ENCODE peak calls at places on chromosomes 1 and 21, in six cellular contexts. J, R, C, Q, T and I are unnamed samples.

GRCh38 chr1:113874017-113874879 is 2.7 kb upstream of the PTPN22 start:
- DNase-seq in Q (no peak), T (no peak), J (peak), C (no peak), R (peak), I (no peak)

GRCh38 chr21:32599146-32599925 is 12.8 kb downstream of the CFAP298 start:
- DNase-seq in C (peak), J (no peak), T (no peak), R (no peak), Q (no peak), I (no peak)

GRCh38 chr1:243388276-243388675 is 132.4 kb downstream of the SDCCAG8 start:
- DNase-seq in J (no peak), Q (no peak), R (no peak), C (no peak), T (no peak), I (no peak)

GRCh38 chr1:218473527-218473926 is 128.4 kb downstream of the TGFB2 start:
- DNase-seq in Q (no peak), J (peak), C (peak), R (peak), T (no peak), I (no peak)

GRCh38 chr1:99227498-99227897 is 36.8 kb upstream of the PLPPR4 start:
- DNase-seq in Q (no peak), T (no peak), J (no peak), C (no peak), R (no peak), I (no peak)

GRCh38 chr1:16167331-16168143 is 11.7 kb upstream of the EPHA2 start:
- DNase-seq in T (no peak), J (no peak), R (no peak), Q (no peak), C (no peak), I (peak)

GRCh38 chr1:97308131-97308530 is 586.5 kb downstream of the PTBP2 start:
- DNase-seq in T (no peak), R (peak), Q (no peak), J (peak), C (no peak), I (no peak)

GRCh38 chr1:58204284-58204683 is 342.2 kb downstream of the OMA1 start:
- DNase-seq in Q (no peak), T (no peak), J (no peak), C (no peak), R (no peak), I (no peak)

GRCh38 chr1:18079941-18080340 is 27.7 kb upstream of the IGSF21 start:
- DNase-seq in C (no peak), T (no peak), Q (no peak), R (no peak), J (no peak), I (no peak)

GRCh38 chr1:2407991-2408275 is 4.4 kb downstream of the PEX10 start:
- DNase-seq in R (no peak), J (no peak), C (no peak), T (no peak), Q (no peak), I (no peak)

GRCh38 chr1:2404890-2405511 is 7.4 kb downstream of the PEX10 start:
- DNase-seq in C (peak), T (no peak), R (peak), Q (no peak), J (peak), I (no peak)

GRCh38 chr1:2407166-2407990 is 5.0 kb downstream of the PEX10 start:
- DNase-seq in J (no peak), Q (no peak), T (no peak), C (no peak), R (no peak), I (no peak)

GRCh38 chr1:2405588-2406295 is 6.6 kb downstream of the PEX10 start:
- DNase-seq in Q (no peak), J (peak), R (peak), C (peak), T (no peak), I (no peak)

GRCh38 chr1:2406451-2407041 is 5.8 kb downstream of the PEX10 start:
- DNase-seq in R (no peak), J (no peak), Q (no peak), C (no peak), T (no peak), I (no peak)
- TF ChIP-seq CTCF in R (no peak), J (no peak), Q (no peak), C (peak), T (no peak), I (peak)

GRCh38 chr1:14658642-14659041 is 60.2 kb downstream of the KAZN start:
- DNase-seq in J (no peak), Q (no peak), C (no peak), R (no peak), T (no peak), I (no peak)
- TF ChIP-seq CTCF in J (no peak), Q (no peak), C (no peak), R (no peak), T (no peak), I (no peak)

GRCh38 chr1:212858461-212859265 is 588 bp downstream of the FLVCR1 start:
- DNase-seq in T (peak), C (peak), Q (peak), J (peak), R (peak), I (peak)
- TF ChIP-seq CTCF in T (no peak), C (no peak), Q (no peak), J (no peak), R (no peak), I (no peak)

GRCh38 chr1:200540281-200540680 is 80.3 kb downstream of the KIF14 start:
- DNase-seq in R (no peak), Q (no peak), J (no peak), T (no peak), C (no peak), I (no peak)

GRCh38 chr1:200530551-200531261 is 89.8 kb downstream of the KIF14 start:
- DNase-seq in J (no peak), C (no peak), T (no peak), R (no peak), Q (no peak), I (no peak)

DNA sequence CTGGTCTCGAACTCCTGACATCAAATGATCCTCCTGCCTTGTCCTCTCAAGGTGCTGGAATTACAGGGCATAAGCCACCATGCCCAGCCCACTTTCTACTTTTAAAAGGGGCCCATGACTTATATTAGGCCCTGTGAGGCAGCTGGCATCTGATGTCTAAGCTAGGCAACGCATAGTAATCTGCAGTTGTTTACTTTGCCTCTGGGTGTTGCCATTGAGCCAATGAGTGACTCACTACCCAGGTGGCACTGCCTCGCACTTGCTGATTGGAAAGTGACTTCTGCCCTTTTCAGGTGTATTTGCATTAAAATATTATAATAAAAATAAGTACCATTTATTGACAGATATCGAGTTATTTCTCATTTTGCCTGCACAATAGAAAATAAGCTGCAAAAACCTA is 84.9 kb downstream of the KIF14 start:
- DNase-seq in T (no peak), C (no peak), J (no peak), R (peak), Q (no peak), I (no peak)
- TF ChIP-seq CTCF in T (no peak), C (peak), J (no peak), R (no peak), Q (no peak), I (peak)

GRCh38 chr1:13930151-13930550 is 230.2 kb downstream of the PRDM2 start:
- DNase-seq in T (no peak), J (no peak), C (no peak), Q (no peak), R (no peak), I (no peak)
- TF ChIP-seq CTCF in T (no peak), J (no peak), C (no peak), Q (no peak), R (no peak), I (peak)